ENCODE peak calls at places on chromosomes 1 and 21, in five cellular contexts. M is SK-N-SH, K is HCT116, H is HepG2, D is GM12878. P is an unnamed sample.
A peak's percentile ranks its signal among the peaks of the same experiment; 100 is the strongest.

GRCh38 chr1:6471086-6471841 is 5.3 kb upstream of the TNFRSF25 start:
- DNase-seq in M (no peak), K (peak; percentile 58), H (no peak), D (no peak), P (peak; percentile 74)

GRCh38 chr1:25246600-25247023 is 642 bp downstream of the RSRP1 start:
- DNase-seq in M (peak; percentile 28), K (no peak), H (no peak), D (no peak), P (peak; percentile 53)

GRCh38 chr1:49225464-49225863 is 448.8 kb upstream of the BEND5 start:
- DNase-seq in M (no peak), K (no peak), H (no peak), D (no peak), P (no peak)

GRCh38 chr1:198056255-198056654 is 100.5 kb upstream of the NEK7 start:
- DNase-seq in M (peak; percentile 2), K (no peak), H (peak; percentile 5), D (no peak), P (no peak)

GRCh38 chr1:55146781-55147180 is 68.4 kb downstream of the USP24 start:
- DNase-seq in M (no peak), K (no peak), H (no peak), D (no peak), P (peak; percentile 25)

GRCh38 chr1:38444311-38444710 is 397.7 kb upstream of the POU3F1 start:
- DNase-seq in M (no peak), K (no peak), H (no peak), D (no peak), P (no peak)

GRCh38 chr1:41455479-41456271 is 28.8 kb downstream of the EDN2 start:
- DNase-seq in M (peak; percentile 92), K (no peak), H (no peak), D (no peak), P (no peak)

GRCh38 chr1:93805027-93805426 is 74.0 kb downstream of the DNTTIP2 start:
- DNase-seq in M (no peak), K (no peak), H (no peak), D (no peak), P (no peak)

GRCh38 chr1:44947060-44947773 is 39.2 kb downstream of the EIF2B3 start:
- DNase-seq in M (peak; percentile 70), K (no peak), H (no peak), D (no peak), P (no peak)

GRCh38 chr1:15070145-15070748 is 83.3 kb upstream of the TMEM51 start:
- DNase-seq in M (no peak), K (no peak), H (no peak), D (no peak), P (no peak)

GRCh38 chr1:153774780-153775431 is at the start of gene SLC27A3:
- DNase-seq in M (peak; percentile 88), K (peak; percentile 27), H (no peak), D (no peak), P (peak; percentile 67)

GRCh38 chr1:188670837-188671236 is 1806.8 kb downstream of the BRINP3 start:
- DNase-seq in M (no peak), K (peak; percentile 66), H (peak; percentile 4), D (no peak), P (no peak)

GRCh38 chr1:207826557-207827487 is 75.0 kb downstream of the CD46 start:
- DNase-seq in M (no peak), K (no peak), H (peak; percentile 90), D (no peak), P (peak; percentile 33)

DNA sequence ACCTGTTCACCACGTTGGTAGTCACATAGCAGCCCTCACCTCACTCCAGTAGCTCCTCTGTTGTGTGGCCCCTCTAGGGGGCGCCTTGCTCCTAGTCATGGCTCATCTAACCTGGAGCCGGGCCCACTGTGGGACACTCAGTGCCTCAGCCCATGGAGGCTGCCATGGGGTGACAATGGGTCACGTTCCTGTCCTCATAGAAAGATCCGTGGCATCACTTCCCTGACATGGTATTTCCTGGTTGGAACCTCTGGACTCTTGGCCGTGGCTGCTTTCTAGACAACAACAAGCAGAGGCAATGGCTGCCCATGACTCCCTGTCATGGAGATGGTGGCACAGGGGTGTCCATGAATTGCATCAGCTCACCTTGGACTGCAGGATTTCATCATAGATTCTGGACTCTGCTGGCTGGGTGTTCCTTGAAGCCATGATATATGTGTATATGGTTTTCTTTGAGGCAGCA is 27.5 kb upstream of the SLAMF6 start:
- DNase-seq in M (no peak), K (no peak), H (no peak), D (no peak), P (peak; percentile 35)
- TF ChIP-seq ZBTB33 in M (no peak), K (no peak), H (no peak), D (no peak), P (no peak)

DNA sequence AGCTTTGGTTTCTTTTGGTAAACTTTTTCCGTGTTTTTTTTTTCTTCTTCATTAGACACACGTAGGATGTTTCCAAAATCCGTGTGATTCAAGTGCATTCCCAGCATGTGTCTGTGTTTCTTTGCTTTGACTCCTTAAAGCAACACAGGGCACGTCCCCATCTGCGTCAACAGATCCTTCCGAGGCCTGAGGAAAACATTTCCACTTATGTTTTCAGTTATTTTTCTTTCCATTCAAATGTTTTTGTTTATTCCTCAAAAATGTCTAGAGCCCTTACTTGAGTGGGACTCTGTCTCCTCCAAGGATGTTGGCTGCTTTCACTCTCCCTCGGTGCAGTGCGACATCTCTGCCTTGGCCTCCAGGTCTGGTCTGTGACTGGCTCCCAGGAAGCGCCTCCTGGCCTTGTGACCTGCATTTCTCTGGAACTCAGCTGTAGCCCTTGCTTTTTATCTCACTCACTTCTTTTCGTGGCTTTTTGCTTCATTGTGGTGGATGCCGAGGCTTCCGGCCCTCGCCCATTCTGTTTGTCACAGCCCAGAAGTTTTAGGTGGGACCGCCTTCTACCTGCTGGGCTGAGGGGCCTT is 31.3 kb upstream of the SLC19A1 start:
- DNase-seq in M (peak; percentile 15), K (no peak), H (no peak), D (no peak), P (no peak)
- TF ChIP-seq ZBTB33 in M (no peak), K (no peak), H (no peak), D (no peak), P (no peak)

GRCh38 chr1:239909894-239910293 is 181.8 kb upstream of the FMN2 start:
- DNase-seq in M (no peak), K (no peak), H (no peak), D (no peak), P (no peak)
- TF ChIP-seq ZBTB33 in M (no peak), K (no peak), H (no peak), D (no peak), P (no peak)

DNA sequence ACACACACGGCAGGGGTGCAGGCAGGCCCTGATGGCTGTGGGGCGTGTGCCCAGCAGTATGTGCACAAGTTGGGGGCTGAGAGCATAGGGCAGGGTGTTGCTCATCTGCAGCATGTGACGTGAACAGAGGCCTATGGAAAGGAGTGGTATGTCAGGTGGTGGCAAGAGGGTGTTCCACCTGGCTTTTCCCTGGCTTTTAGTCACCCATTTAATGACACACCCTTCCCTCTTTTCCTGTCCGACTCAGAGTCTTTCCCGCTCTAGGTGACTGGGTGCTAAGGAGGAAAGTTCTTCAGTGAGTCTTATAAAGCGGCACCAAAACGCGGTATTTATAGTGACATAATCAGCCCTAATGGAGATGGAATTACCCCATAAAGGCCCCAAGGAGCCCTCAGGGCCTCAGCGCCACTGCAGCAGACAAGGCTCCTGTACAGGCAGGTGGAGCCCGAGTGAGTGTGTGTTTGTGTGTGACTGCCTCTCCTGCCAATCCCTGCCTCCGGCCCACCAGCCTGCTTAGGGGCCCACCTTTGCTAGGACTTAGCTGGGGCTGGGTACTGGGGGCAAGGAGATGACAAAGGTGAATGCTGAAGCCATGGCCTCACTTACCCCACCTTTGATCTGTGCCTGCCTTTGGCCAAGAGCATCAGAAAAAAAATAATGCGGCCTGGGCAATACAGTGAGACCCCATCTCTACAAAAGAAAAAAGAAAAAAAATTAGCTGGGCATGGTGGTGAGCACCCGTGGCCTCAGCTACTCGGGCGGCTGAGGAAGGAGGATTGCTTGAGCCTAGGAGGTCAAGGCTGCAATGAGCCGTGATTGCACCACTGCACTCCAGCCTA is 3.3 kb upstream of the EPHA2 start:
- DNase-seq in M (no peak), K (peak; percentile 82), H (no peak), D (no peak), P (no peak)
- TF ChIP-seq ZBTB33 in M (no peak), K (no peak), H (no peak), D (no peak), P (no peak)

GRCh38 chr1:220826729-220827128 is 40.0 kb downstream of the MTARC1 start:
- DNase-seq in M (no peak), K (no peak), H (no peak), D (no peak), P (no peak)

GRCh38 chr1:220827445-220828210 is 40.9 kb downstream of the MTARC1 start:
- DNase-seq in M (no peak), K (no peak), H (no peak), D (no peak), P (no peak)

GRCh38 chr1:220828211-220828553 is 41.5 kb downstream of the MTARC1 start:
- DNase-seq in M (no peak), K (no peak), H (peak; percentile 23), D (no peak), P (no peak)

GRCh38 chr1:220825819-220826551 is 39.3 kb downstream of the MTARC1 start:
- DNase-seq in M (no peak), K (no peak), H (no peak), D (no peak), P (no peak)

GRCh38 chr1:220828950-220829586 is 42.4 kb downstream of the MTARC1 start:
- DNase-seq in M (no peak), K (no peak), H (no peak), D (no peak), P (no peak)
- TF ChIP-seq ZBTB33 in M (no peak), K (no peak), H (no peak), D (no peak), P (no peak)

GRCh38 chr1:220950576-220950975 is 71.3 kb downstream of the HLX start:
- DNase-seq in M (no peak), K (no peak), H (no peak), D (no peak), P (no peak)
- TF ChIP-seq ZBTB33 in M (no peak), K (no peak), H (no peak), D (no peak), P (no peak)

GRCh38 chr1:83747853-83748482 is 251.0 kb downstream of the TTLL7 start:
- DNase-seq in M (peak; percentile 19), K (no peak), H (peak; percentile 12), D (no peak), P (no peak)

GRCh38 chr1:83742446-83742845 is 256.5 kb downstream of the TTLL7 start:
- DNase-seq in M (no peak), K (no peak), H (no peak), D (no peak), P (no peak)

GRCh38 chr1:83741348-83741747 is 257.6 kb downstream of the TTLL7 start:
- DNase-seq in M (no peak), K (no peak), H (peak; percentile 89), D (no peak), P (no peak)

GRCh38 chr1:83741751-83742150 is 257.2 kb downstream of the TTLL7 start:
- DNase-seq in M (no peak), K (no peak), H (no peak), D (no peak), P (no peak)

GRCh38 chr1:83746234-83746633 is 252.7 kb downstream of the TTLL7 start:
- DNase-seq in M (no peak), K (no peak), H (no peak), D (peak; percentile 23), P (no peak)
- TF ChIP-seq ZBTB33 in M (no peak), K (no peak), H (no peak), D (no peak), P (no peak)